ENCODE peak calls at places on chromosome 14, in six cellular contexts. V, U, M, W, J and D are unnamed samples.
A peak's percentile ranks its signal among the peaks of the same experiment; 100 is the strongest.

GRCh38 chr14:93811020-93811419 is 22.7 kb upstream of the PRIMA1 start:
- DNase-seq in V (no peak), U (no peak), M (no peak), W (no peak), J (no peak), D (no peak)

GRCh38 chr14:64227856-64228255 is 66.3 kb downstream of the ESR2 start:
- DNase-seq in V (no peak), U (no peak), M (no peak), W (no peak), J (no peak), D (no peak)

GRCh38 chr14:61460853-61461611 is 139.7 kb downstream of the PRKCH start:
- DNase-seq in V (no peak), U (peak; percentile 82), M (no peak), W (peak; percentile 34), J (no peak), D (peak; percentile 91)

GRCh38 chr14:85420707-85421106 is 109.2 kb upstream of the FLRT2 start:
- DNase-seq in V (no peak), U (no peak), M (no peak), W (no peak), J (no peak), D (peak; percentile 40)

GRCh38 chr14:92615451-92615850 is 101.9 kb downstream of the RIN3 start:
- DNase-seq in V (no peak), U (peak; percentile 22), M (no peak), W (no peak), J (no peak), D (no peak)

GRCh38 chr14:42141328-42141727 is 534.7 kb downstream of the LRFN5 start:
- DNase-seq in V (no peak), U (peak; percentile 80), M (no peak), W (no peak), J (no peak), D (peak; percentile 17)

GRCh38 chr14:84591827-84592540 is 938.0 kb upstream of the FLRT2 start:
- DNase-seq in V (no peak), U (no peak), M (no peak), W (no peak), J (no peak), D (no peak)

GRCh38 chr14:51925980-51926379 is 63.4 kb upstream of the RTRAF start:
- DNase-seq in V (no peak), U (no peak), M (no peak), W (no peak), J (no peak), D (no peak)

GRCh38 chr14:50773632-50774541 is 57.1 kb downstream of the NIN start:
- DNase-seq in V (peak; percentile 32), U (peak; percentile 91), M (peak; percentile 76), W (peak; percentile 51), J (peak; percentile 72), D (peak; percentile 59)

GRCh38 chr14:61510736-61511557 is 184.4 kb upstream of the HIF1A start:
- DNase-seq in V (no peak), U (no peak), M (no peak), W (no peak), J (no peak), D (no peak)

GRCh38 chr14:106831322-106831720 is 1304.9 kb downstream of the TMEM121 start:
- DNase-seq in V (no peak), U (no peak), M (peak; percentile 28), W (peak; percentile 9), J (no peak), D (no peak)

GRCh38 chr14:34348592-34348991 is 113.4 kb downstream of the SPTSSA start:
- DNase-seq in V (no peak), U (no peak), M (no peak), W (no peak), J (no peak), D (no peak)

GRCh38 chr14:70567791-70568190 is 32.7 kb downstream of the MED6 start:
- DNase-seq in V (peak; percentile 20), U (peak; percentile 70), M (peak; percentile 17), W (peak; percentile 6), J (peak; percentile 68), D (peak; percentile 43)

GRCh38 chr14:69571879-69572633 is 2.6 kb downstream of the CCDC177 start:
- DNase-seq in V (peak; percentile 9), U (peak; percentile 33), M (peak; percentile 84), W (peak; percentile 16), J (peak; percentile 75), D (peak; percentile 53)

GRCh38 chr14:20492486-20492885 is 12.9 kb upstream of the RNASE10 start:
- DNase-seq in V (peak; percentile 53), U (no peak), M (no peak), W (no peak), J (no peak), D (no peak)

GRCh38 chr14:20498622-20499021 is 6.7 kb upstream of the RNASE10 start:
- DNase-seq in V (no peak), U (no peak), M (no peak), W (no peak), J (no peak), D (no peak)

GRCh38 chr14:20499108-20499507 is 6.2 kb upstream of the RNASE10 start:
- DNase-seq in V (no peak), U (peak; percentile 68), M (no peak), W (no peak), J (peak; percentile 46), D (peak; percentile 33)

GRCh38 chr14:20493634-20494033 is 11.7 kb upstream of the RNASE10 start:
- DNase-seq in V (no peak), U (peak; percentile 45), M (no peak), W (no peak), J (no peak), D (no peak)

GRCh38 chr14:20494935-20495766 is 10.2 kb upstream of the RNASE10 start:
- DNase-seq in V (peak; percentile 6), U (peak; percentile 93), M (no peak), W (no peak), J (peak; percentile 34), D (peak; percentile 84)
- H3K4me1 ChIP-seq in V (peaks cover 2% of the 10 kb centered on the region), U (peaks cover 48% of the 10 kb centered on the region), M (no peaks in the 10 kb centered on the region), W (peaks cover 4% of the 10 kb centered on the region), J (peaks cover 2% of the 10 kb centered on the region), D (peaks cover 18% of the 10 kb centered on the region)

DNA sequence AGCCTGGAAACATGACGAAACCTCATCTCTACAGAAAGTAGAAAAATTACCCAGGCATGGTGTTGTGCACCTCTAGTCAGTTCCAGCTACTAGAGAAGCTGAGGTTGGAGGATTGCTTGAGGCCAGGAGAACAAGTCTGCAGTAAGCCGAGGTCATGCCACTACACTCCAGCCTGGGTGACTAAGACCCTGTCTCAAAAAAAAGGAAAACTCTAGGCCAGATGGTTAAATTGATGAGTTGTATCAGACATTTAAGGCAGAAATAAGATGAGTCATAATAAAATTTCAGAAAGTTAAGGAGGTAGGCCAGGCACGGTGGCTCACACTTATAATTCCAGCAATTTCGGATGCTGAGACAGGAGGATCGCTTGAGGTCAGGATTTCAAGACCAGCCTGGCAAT is 10.7 kb downstream of the EIF2S1 start:
- DNase-seq in V (peak; percentile 49), U (peak; percentile 40), M (no peak), W (no peak), J (no peak), D (no peak)
- H4K20me1 ChIP-seq in V (no peaks in the 10 kb centered on the region), U (peaks cover 31% of the 10 kb centered on the region), M (peaks cover 4% of the 10 kb centered on the region), W (no peaks in the 10 kb centered on the region), J (no peaks in the 10 kb centered on the region), D (no peaks in the 10 kb centered on the region)

DNA sequence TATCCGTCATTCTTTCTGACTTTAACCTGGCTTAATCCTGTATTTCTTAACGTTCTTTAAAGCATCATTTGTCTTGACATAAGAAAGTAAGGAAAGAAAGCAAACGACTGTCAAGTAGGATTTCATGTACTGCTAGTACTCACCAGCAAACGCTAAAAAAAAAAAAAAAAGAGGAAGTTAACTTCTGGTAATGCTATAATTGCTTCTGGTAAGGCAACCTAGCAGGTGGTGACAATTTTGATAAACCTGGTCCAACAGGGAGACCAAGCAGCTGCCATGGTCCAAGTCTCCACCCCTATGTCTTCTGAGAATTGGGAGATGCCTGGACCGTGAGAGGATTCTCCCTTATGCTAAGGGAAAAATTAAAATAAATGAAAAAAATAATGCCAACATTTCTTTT is 306.6 kb downstream of the DAD1 start:
- DNase-seq in V (no peak), U (no peak), M (no peak), W (no peak), J (no peak), D (no peak)
- H3K4me1 ChIP-seq in V (no peaks in the 10 kb centered on the region), U (peaks cover 13% of the 10 kb centered on the region), M (peaks cover 6% of the 10 kb centered on the region), W (no peaks in the 10 kb centered on the region), J (no peaks in the 10 kb centered on the region), D (peaks cover 6% of the 10 kb centered on the region)

GRCh38 chr14:91484744-91485143 is 25.4 kb downstream of the PPP4R3A start:
- DNase-seq in V (no peak), U (no peak), M (no peak), W (no peak), J (no peak), D (no peak)

GRCh38 chr14:91482278-91483023 is 27.7 kb downstream of the PPP4R3A start:
- DNase-seq in V (peak; percentile 40), U (peak; percentile 48), M (no peak), W (no peak), J (no peak), D (no peak)

GRCh38 chr14:91484186-91484585 is 25.9 kb downstream of the PPP4R3A start:
- DNase-seq in V (no peak), U (no peak), M (no peak), W (no peak), J (no peak), D (no peak)
- H4K20me1 ChIP-seq in V (no peaks in the 10 kb centered on the region), U (peaks cover 28% of the 10 kb centered on the region), M (peaks cover 89% of the 10 kb centered on the region), W (no peaks in the 10 kb centered on the region), J (no peaks in the 10 kb centered on the region), D (no peaks in the 10 kb centered on the region)

GRCh38 chr14:100854435-100854834 is 28.5 kb downstream of the MEG3 start:
- DNase-seq in V (no peak), U (no peak), M (no peak), W (no peak), J (no peak), D (no peak)
- H3K4me1 ChIP-seq in V (no peaks in the 10 kb centered on the region), U (peaks cover 5% of the 10 kb centered on the region), M (no peaks in the 10 kb centered on the region), W (peaks cover 17% of the 10 kb centered on the region), J (no peaks in the 10 kb centered on the region), D (no peaks in the 10 kb centered on the region)

GRCh38 chr14:103045387-103045869 is 11.9 kb downstream of the CDC42BPB start:
- DNase-seq in V (no peak), U (no peak), M (no peak), W (no peak), J (no peak), D (no peak)

GRCh38 chr14:103043257-103043893 is 14.0 kb downstream of the CDC42BPB start:
- DNase-seq in V (no peak), U (no peak), M (no peak), W (no peak), J (no peak), D (no peak)

DNA sequence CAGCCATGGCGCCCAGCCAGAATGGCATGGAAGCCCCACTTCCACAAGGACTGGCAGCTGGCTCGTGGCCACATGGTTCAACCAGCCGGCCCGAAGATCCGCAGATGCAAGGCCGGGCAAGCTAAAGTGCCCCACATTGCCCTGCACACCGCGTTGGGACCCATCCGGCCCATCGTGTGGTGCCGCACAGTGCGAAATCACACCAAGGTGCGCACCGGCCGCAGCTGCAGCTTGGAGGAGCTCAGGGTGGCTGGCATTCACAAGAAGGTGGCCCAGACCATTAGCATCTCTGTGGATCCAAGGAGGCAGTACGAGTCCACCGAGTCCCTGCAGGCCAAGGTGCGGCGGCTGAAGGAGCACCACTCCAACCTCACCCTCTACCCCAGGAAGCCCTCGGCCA is 15.9 kb downstream of the CDC42BPB start:
- DNase-seq in V (no peak), U (no peak), M (no peak), W (no peak), J (no peak), D (no peak)
- H4K20me1 ChIP-seq in V (no peaks in the 10 kb centered on the region), U (peaks cover 21% of the 10 kb centered on the region), M (peaks cover 94% of the 10 kb centered on the region), W (no peaks in the 10 kb centered on the region), J (no peaks in the 10 kb centered on the region), D (peaks cover 2% of the 10 kb centered on the region)